ENCODE peak calls at places on chromosome 1, in four cellular contexts. One of them, this sample, is unnamed.

GRCh38 chr1:204106825-204107224 is 33.9 kb downstream of the SOX13 start:
- DNase-seq in WTC11: no peak
- DNase-seq in HepG2: no peak
- DNase-seq in K562: no peak
- DNase-seq in this sample: no peak

GRCh38 chr1:246769306-246769705 is 45.1 kb downstream of the SCCPDH start:
- DNase-seq in WTC11: no peak
- DNase-seq in HepG2: no peak
- DNase-seq in K562: no peak
- DNase-seq in this sample: no peak

GRCh38 chr1:32962248-32962896 is 2.2 kb downstream of the RNF19B start:
- DNase-seq in WTC11: no peak
- DNase-seq in HepG2: no peak
- DNase-seq in K562: peak
- DNase-seq in this sample: no peak

GRCh38 chr1:84434756-84435142 is 36.5 kb downstream of the DNASE2B start:
- DNase-seq in WTC11: no peak
- DNase-seq in HepG2: no peak
- DNase-seq in K562: no peak
- DNase-seq in this sample: no peak

GRCh38 chr1:185969524-185969991 is 235.4 kb downstream of the HMCN1 start:
- DNase-seq in WTC11: no peak
- DNase-seq in HepG2: no peak
- DNase-seq in K562: no peak
- DNase-seq in this sample: no peak

GRCh38 chr1:43622901-43623780 is 26.8 kb upstream of the KDM4A start:
- DNase-seq in WTC11: no peak
- DNase-seq in HepG2: no peak
- DNase-seq in K562: no peak
- DNase-seq in this sample: no peak

GRCh38 chr1:190019717-190020116 is 457.9 kb downstream of the BRINP3 start:
- DNase-seq in WTC11: no peak
- DNase-seq in HepG2: no peak
- DNase-seq in K562: no peak
- DNase-seq in this sample: no peak

GRCh38 chr1:173205146-173206051 is 1.7 kb downstream of the TNFSF4 start:
- DNase-seq in WTC11: no peak
- DNase-seq in HepG2: peak
- DNase-seq in K562: no peak
- DNase-seq in this sample: no peak

GRCh38 chr1:34362949-34363348 is 186.2 kb downstream of the C1orf94 start:
- DNase-seq in WTC11: no peak
- DNase-seq in HepG2: no peak
- DNase-seq in K562: no peak
- DNase-seq in this sample: no peak

GRCh38 chr1:240506176-240506575 is 105.8 kb downstream of the GREM2 start:
- DNase-seq in WTC11: no peak
- DNase-seq in HepG2: no peak
- DNase-seq in K562: no peak
- DNase-seq in this sample: no peak

GRCh38 chr1:26848947-26849774 is 13.8 kb upstream of the SFN start:
- DNase-seq in WTC11: no peak
- DNase-seq in HepG2: peak
- DNase-seq in K562: no peak
- DNase-seq in this sample: no peak

GRCh38 chr1:228087771-228088251 is 5.3 kb downstream of the ARF1 start:
- DNase-seq in WTC11: no peak
- DNase-seq in HepG2: no peak
- DNase-seq in K562: no peak
- DNase-seq in this sample: no peak

GRCh38 chr1:53550201-53550741 is 91.1 kb downstream of the DMRTB1 start:
- DNase-seq in WTC11: peak
- DNase-seq in HepG2: no peak
- DNase-seq in K562: no peak
- DNase-seq in this sample: no peak

GRCh38 chr1:53421208-53421607 is 38.0 kb upstream of the DMRTB1 start:
- DNase-seq in WTC11: no peak
- DNase-seq in HepG2: no peak
- DNase-seq in K562: no peak
- DNase-seq in this sample: no peak

GRCh38 chr1:167056529-167057296 is 33.5 kb downstream of the GPA33 start:
- DNase-seq in WTC11: no peak
- DNase-seq in HepG2: no peak
- DNase-seq in K562: no peak
- DNase-seq in this sample: no peak

GRCh38 chr1:111789077-111789476 is 33.4 kb downstream of the DDX20 start:
- DNase-seq in WTC11: no peak
- DNase-seq in HepG2: no peak
- DNase-seq in K562: no peak
- DNase-seq in this sample: no peak

GRCh38 chr1:225694151-225694603 is 41.3 kb upstream of the ENAH start:
- DNase-seq in WTC11: no peak
- DNase-seq in HepG2: peak
- DNase-seq in K562: no peak
- DNase-seq in this sample: no peak

GRCh38 chr1:40842201-40842600 is 20.0 kb downstream of the CITED4 start:
- DNase-seq in WTC11: no peak
- DNase-seq in HepG2: no peak
- DNase-seq in K562: no peak
- DNase-seq in this sample: no peak

GRCh38 chr1:116265931-116266863 is 106.8 kb upstream of the ATP1A1 start:
- DNase-seq in WTC11: no peak
- DNase-seq in HepG2: no peak
- DNase-seq in K562: no peak
- DNase-seq in this sample: no peak

GRCh38 chr1:192104852-192105251 is 53.4 kb upstream of the RGS18 start:
- DNase-seq in WTC11: no peak
- DNase-seq in HepG2: no peak
- DNase-seq in K562: no peak
- DNase-seq in this sample: no peak

GRCh38 chr1:53642215-53642555 is 96.8 kb downstream of the GLIS1 start:
- DNase-seq in WTC11: peak
- DNase-seq in HepG2: no peak
- DNase-seq in K562: no peak
- DNase-seq in this sample: no peak

GRCh38 chr1:157237522-157237921 is 99.3 kb upstream of the ETV3 start:
- DNase-seq in WTC11: no peak
- DNase-seq in HepG2: no peak
- DNase-seq in K562: no peak
- DNase-seq in this sample: no peak

GRCh38 chr1:27416387-27417111 is 24.1 kb downstream of the GPR3 start:
- DNase-seq in WTC11: no peak
- DNase-seq in HepG2: peak
- DNase-seq in K562: peak
- DNase-seq in this sample: peak

GRCh38 chr1:17059391-17060128 is 5.7 kb upstream of the SDHB start:
- DNase-seq in WTC11: peak
- DNase-seq in HepG2: peak
- DNase-seq in K562: peak
- DNase-seq in this sample: peak

GRCh38 chr1:22383526-22384291 is 67.9 kb upstream of the ZBTB40 start:
- DNase-seq in WTC11: no peak
- DNase-seq in HepG2: no peak
- DNase-seq in K562: peak
- DNase-seq in this sample: peak

GRCh38 chr1:211630236-211631081 is 45.0 kb downstream of the NEK2 start:
- DNase-seq in WTC11: peak
- DNase-seq in HepG2: peak
- DNase-seq in K562: peak
- DNase-seq in this sample: peak

GRCh38 chr1:209567788-209568187 is 15.7 kb upstream of the CAMK1G start:
- DNase-seq in WTC11: no peak
- DNase-seq in HepG2: no peak
- DNase-seq in K562: no peak
- DNase-seq in this sample: no peak

GRCh38 chr1:248752119-248752931 is 3.2 kb downstream of the LYPD8 start:
- DNase-seq in WTC11: no peak
- DNase-seq in HepG2: peak
- DNase-seq in K562: no peak
- DNase-seq in this sample: no peak

GRCh38 chr1:15033264-15033663 is 120.3 kb upstream of the TMEM51 start:
- DNase-seq in WTC11: no peak
- DNase-seq in HepG2: no peak
- DNase-seq in K562: no peak
- DNase-seq in this sample: no peak

GRCh38 chr1:18300376-18300775 is 180.4 kb upstream of the KLHDC7A start:
- DNase-seq in WTC11: no peak
- DNase-seq in HepG2: no peak
- DNase-seq in K562: no peak
- DNase-seq in this sample: no peak

GRCh38 chr1:207691814-207692213 is 46.9 kb downstream of the CR1L start:
- DNase-seq in WTC11: no peak
- DNase-seq in HepG2: no peak
- DNase-seq in K562: peak
- DNase-seq in this sample: no peak

GRCh38 chr1:218460367-218460766 is 115.2 kb downstream of the TGFB2 start:
- DNase-seq in WTC11: peak
- DNase-seq in HepG2: no peak
- DNase-seq in K562: no peak
- DNase-seq in this sample: no peak

GRCh38 chr1:31216016-31216415 is 23.7 kb downstream of the NKAIN1 start:
- DNase-seq in WTC11: peak
- DNase-seq in HepG2: no peak
- DNase-seq in K562: no peak
- DNase-seq in this sample: no peak

GRCh38 chr1:32828341-32828740 is 10.9 kb downstream of the S100PBP start:
- DNase-seq in WTC11: no peak
- DNase-seq in HepG2: peak
- DNase-seq in K562: no peak
- DNase-seq in this sample: peak

GRCh38 chr1:116345830-116346229 is 27.2 kb upstream of the ATP1A1 start:
- DNase-seq in WTC11: peak
- DNase-seq in HepG2: no peak
- DNase-seq in K562: no peak
- DNase-seq in this sample: no peak

GRCh38 chr1:71307451-71307850 is 226.6 kb upstream of the ZRANB2 start:
- DNase-seq in WTC11: no peak
- DNase-seq in HepG2: no peak
- DNase-seq in K562: no peak
- DNase-seq in this sample: no peak

GRCh38 chr1:205568135-205568468 is 63.6 kb downstream of the CDK18 start:
- DNase-seq in WTC11: no peak
- DNase-seq in HepG2: no peak
- DNase-seq in K562: no peak
- DNase-seq in this sample: no peak

GRCh38 chr1:223844962-223845809 is 561 bp downstream of the TP53BP2 start:
- DNase-seq in WTC11: no peak
- DNase-seq in HepG2: peak
- DNase-seq in K562: peak
- DNase-seq in this sample: peak

DNA sequence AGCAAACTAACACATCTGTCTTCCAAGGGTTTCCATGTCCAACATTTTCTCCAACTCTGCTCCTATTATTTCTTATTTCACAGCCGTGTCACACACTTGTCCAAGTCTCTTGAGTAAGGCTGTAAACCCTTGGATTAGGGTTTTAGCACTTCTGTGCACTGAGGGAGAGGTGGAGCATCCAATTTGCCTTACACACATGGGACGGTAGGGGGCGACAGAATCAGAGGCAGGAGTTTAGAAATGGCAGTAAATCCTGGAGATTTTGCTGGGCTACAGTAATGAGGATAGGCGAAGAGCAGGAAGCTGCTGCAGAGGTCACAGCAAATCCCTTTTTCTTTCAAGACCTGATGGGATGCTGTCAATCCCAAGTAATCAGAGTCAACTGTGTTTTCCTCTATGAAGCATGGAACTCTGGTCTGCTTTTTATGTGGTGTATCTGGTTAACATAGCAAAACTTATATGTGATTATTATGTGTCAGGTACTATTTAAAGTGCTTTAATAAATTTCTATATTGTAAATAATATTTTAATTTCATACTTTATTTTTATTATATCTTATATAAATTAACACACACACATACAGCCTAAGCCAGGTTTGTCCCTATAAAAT is 15.4 kb upstream of the LCE5A start:
- DNase-seq in WTC11: no peak
- DNase-seq in HepG2: peak
- DNase-seq in K562: peak
- DNase-seq in this sample: peak
- TF ChIP-seq ELF4 in WTC11: no peak
- TF ChIP-seq ELF4 in HepG2: no peak
- TF ChIP-seq ELF4 in K562: no peak
- TF ChIP-seq ELF4 in this sample: no peak

DNA sequence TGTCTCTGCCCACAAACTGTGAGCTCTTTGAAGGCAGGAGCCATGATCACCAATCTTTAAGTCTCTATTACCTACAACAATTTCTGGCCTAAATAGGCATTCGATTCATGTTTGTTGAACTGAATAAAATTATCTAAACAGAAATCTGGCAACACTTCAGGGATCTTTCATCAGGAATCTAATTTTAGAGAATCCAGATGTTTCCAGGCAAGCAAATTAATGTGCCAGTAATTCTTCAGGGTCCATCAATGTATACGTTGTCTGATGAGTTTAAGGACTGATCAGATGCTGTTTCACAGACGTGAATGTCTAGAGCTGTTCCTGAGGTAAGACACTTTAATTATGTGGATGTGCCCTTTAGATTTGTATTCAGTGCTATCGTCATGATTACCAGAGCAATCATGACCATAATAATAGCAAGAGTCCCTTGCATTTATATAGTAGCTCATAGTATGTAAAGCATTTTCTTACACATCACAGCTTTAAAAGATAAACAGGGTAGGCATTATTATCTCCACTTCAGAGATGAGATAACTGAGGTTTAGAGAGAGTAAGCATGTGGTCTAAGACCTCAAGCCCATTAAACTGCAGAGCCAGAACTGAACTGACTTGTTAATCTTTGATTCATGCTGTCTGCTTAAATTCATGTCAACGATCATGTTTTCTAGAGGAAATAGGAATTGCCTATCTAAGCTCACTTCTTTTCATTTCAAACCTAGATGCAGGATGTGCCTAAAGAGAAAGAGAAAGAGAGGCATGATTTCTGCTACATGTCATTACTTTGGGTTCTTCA is 524.6 kb downstream of the PTPRC start:
- DNase-seq in WTC11: no peak
- DNase-seq in HepG2: no peak
- DNase-seq in K562: no peak
- DNase-seq in this sample: no peak
- TF ChIP-seq ELF4 in WTC11: no peak
- TF ChIP-seq ELF4 in HepG2: no peak
- TF ChIP-seq ELF4 in K562: no peak
- TF ChIP-seq ELF4 in this sample: no peak

GRCh38 chr1:234923626-234924025 is 205.0 kb downstream of the TOMM20 start:
- DNase-seq in WTC11: no peak
- DNase-seq in HepG2: no peak
- DNase-seq in K562: no peak
- DNase-seq in this sample: no peak
- TF ChIP-seq ELF4 in WTC11: no peak
- TF ChIP-seq ELF4 in HepG2: no peak
- TF ChIP-seq ELF4 in K562: no peak
- TF ChIP-seq ELF4 in this sample: no peak

GRCh38 chr1:159951551-159951950 is 2.5 kb downstream of the SLAMF9 start:
- DNase-seq in WTC11: no peak
- DNase-seq in HepG2: no peak
- DNase-seq in K562: no peak
- DNase-seq in this sample: no peak
- TF ChIP-seq ELF4 in WTC11: no peak
- TF ChIP-seq ELF4 in HepG2: no peak
- TF ChIP-seq ELF4 in K562: no peak
- TF ChIP-seq ELF4 in this sample: no peak

This sample was measured in HEK293T.